ENCODE peak calls at places on chromosomes 6 and 20, in eight cellular contexts. H is GM06990; S is hepatocyte; Y is AG10803; K is fibroblast of pulmonary artery; R is NB4; X is psoas muscle; V is CD8-positive, alpha-beta T cell. L is an unnamed sample.

GRCh38 chr6:89679215-89680120 is 40.9 kb upstream of the LYRM2 start:
- DNase-seq in H (no peak), S (no peak), Y (no peak), K (no peak), R (no peak), X (no peak), V (no peak), L (no peak)

GRCh38 chr6:98764378-98764911 is 69.9 kb upstream of the POU3F2 start:
- DNase-seq in H (no peak), S (no peak), Y (no peak), K (peak), R (no peak), X (no peak), V (no peak), L (no peak)

GRCh38 chr20:41482647-41483552 is 116.3 kb upstream of the EMILIN3 start:
- DNase-seq in H (no peak), S (no peak), Y (peak), K (peak), R (no peak), X (no peak), V (no peak), L (no peak)

GRCh38 chr6:80641591-80641990 is 535.1 kb downstream of the BCKDHB start:
- DNase-seq in H (no peak), S (no peak), Y (peak), K (peak), R (no peak), X (no peak), V (no peak), L (no peak)

GRCh38 chr6:117520603-117521002 is 38.1 kb downstream of the DCBLD1 start:
- DNase-seq in H (no peak), S (no peak), Y (no peak), K (no peak), R (no peak), X (no peak), V (no peak), L (no peak)

GRCh38 chr6:55943329-55943728 is 67.9 kb upstream of the BMP5 start:
- DNase-seq in H (no peak), S (no peak), Y (peak), K (peak), R (no peak), X (no peak), V (no peak), L (no peak)

GRCh38 chr6:93453956-93454355 is 34.6 kb upstream of the EPHA7 start:
- DNase-seq in H (no peak), S (no peak), Y (no peak), K (no peak), R (no peak), X (no peak), V (no peak), L (peak)

GRCh38 chr6:834879-835278 is 141.9 kb upstream of the EXOC2 start:
- DNase-seq in H (no peak), S (no peak), Y (peak), K (no peak), R (no peak), X (no peak), V (no peak), L (no peak)

GRCh38 chr20:6735913-6736845 is 31.3 kb upstream of the BMP2 start:
- DNase-seq in H (no peak), S (peak), Y (no peak), K (peak), R (no peak), X (no peak), V (no peak), L (no peak)

GRCh38 chr20:40689100-40689942 is at the start of gene MAFB:
- DNase-seq in H (peak), S (peak), Y (peak), K (peak), R (peak), X (peak), V (no peak), L (no peak)

GRCh38 chr6:30071081-30071818 is 4.3 kb downstream of the PPP1R11 start:
- DNase-seq in H (no peak), S (peak), Y (peak), K (peak), R (no peak), X (peak), V (no peak), L (no peak)

GRCh38 chr6:38997128-38997761 is 51.3 kb upstream of the GLP1R start:
- DNase-seq in H (no peak), S (peak), Y (peak), K (peak), R (peak), X (no peak), V (peak), L (no peak)

GRCh38 chr6:87093199-87093598 is 1.7 kb downstream of the CGA start:
- DNase-seq in H (no peak), S (no peak), Y (no peak), K (no peak), R (no peak), X (no peak), V (no peak), L (no peak)

GRCh38 chr20:10609276-10609675 is 64.5 kb downstream of the JAG1 start:
- DNase-seq in H (no peak), S (no peak), Y (peak), K (peak), R (no peak), X (peak), V (no peak), L (no peak)

GRCh38 chr20:36629719-36630340 is 16.2 kb downstream of the SLA2 start:
- DNase-seq in H (peak), S (no peak), Y (no peak), K (no peak), R (peak), X (no peak), V (peak), L (no peak)

GRCh38 chr6:26470643-26471042 is 12.9 kb downstream of the BTN2A1 start:
- DNase-seq in H (no peak), S (no peak), Y (no peak), K (no peak), R (no peak), X (no peak), V (no peak), L (no peak)

GRCh38 chr6:140956567-140957306 is 1176.0 kb upstream of the GJE1 start:
- DNase-seq in H (no peak), S (no peak), Y (peak), K (peak), R (no peak), X (no peak), V (no peak), L (no peak)

GRCh38 chr6:158854214-158855101 is 35.3 kb upstream of the EZR start:
- DNase-seq in H (no peak), S (peak), Y (peak), K (peak), R (peak), X (no peak), V (peak), L (no peak)

GRCh38 chr20:50652702-50653294 is 38.5 kb downstream of the RIPOR3 start:
- DNase-seq in H (no peak), S (no peak), Y (no peak), K (no peak), R (peak), X (no peak), V (no peak), L (peak)

GRCh38 chr20:64150756-64151633 is 13.3 kb upstream of the MYT1 start:
- DNase-seq in H (no peak), S (no peak), Y (no peak), K (no peak), R (no peak), X (no peak), V (no peak), L (no peak)

GRCh38 chr6:122753688-122754056 is 25.8 kb upstream of the FABP7 start:
- DNase-seq in H (no peak), S (no peak), Y (peak), K (no peak), R (no peak), X (no peak), V (no peak), L (no peak)

GRCh38 chr20:11000416-11000815 is 326.6 kb upstream of the JAG1 start:
- DNase-seq in H (no peak), S (no peak), Y (no peak), K (no peak), R (no peak), X (no peak), V (no peak), L (no peak)

GRCh38 chr20:61923371-61924166 is 142.1 kb downstream of the TAF4 start:
- DNase-seq in H (no peak), S (no peak), Y (no peak), K (no peak), R (no peak), X (no peak), V (no peak), L (no peak)

GRCh38 chr6:70215460-70215859 is 87.4 kb downstream of the COL9A1 start:
- DNase-seq in H (no peak), S (no peak), Y (no peak), K (no peak), R (no peak), X (no peak), V (no peak), L (no peak)

GRCh38 chr20:15763344-15763743 is 809.9 kb downstream of the KIF16B start:
- DNase-seq in H (no peak), S (no peak), Y (no peak), K (no peak), R (no peak), X (no peak), V (no peak), L (no peak)

GRCh38 chr6:112085666-112086065 is 1.6 kb downstream of the TUBE1 start:
- DNase-seq in H (no peak), S (no peak), Y (no peak), K (no peak), R (no peak), X (no peak), V (no peak), L (no peak)

GRCh38 chr20:45339084-45339483 is 9.1 kb downstream of the SDC4 start:
- DNase-seq in H (no peak), S (peak), Y (no peak), K (no peak), R (no peak), X (no peak), V (no peak), L (no peak)

GRCh38 chr6:158039571-158040050 is 57.9 kb downstream of the SYNJ2 start:
- DNase-seq in H (no peak), S (no peak), Y (no peak), K (no peak), R (peak), X (peak), V (no peak), L (no peak)

GRCh38 chr6:138959521-138959920 is 28.5 kb downstream of the REPS1 start:
- DNase-seq in H (no peak), S (no peak), Y (no peak), K (peak), R (no peak), X (no peak), V (no peak), L (no peak)

GRCh38 chr6:39517763-39518162 is 195.3 kb upstream of the KCNK16 start:
- DNase-seq in H (no peak), S (no peak), Y (peak), K (peak), R (no peak), X (no peak), V (no peak), L (no peak)

GRCh38 chr6:53735896-53736295 is 58.9 kb upstream of the LRRC1 start:
- DNase-seq in H (no peak), S (no peak), Y (no peak), K (no peak), R (no peak), X (no peak), V (peak), L (no peak)

GRCh38 chr6:13559251-13559650 is 15.2 kb upstream of the SIRT5 start:
- DNase-seq in H (no peak), S (no peak), Y (no peak), K (no peak), R (no peak), X (no peak), V (no peak), L (no peak)

GRCh38 chr6:2877057-2877882 is 25.8 kb downstream of the SERPINB9 start:
- DNase-seq in H (no peak), S (peak), Y (peak), K (peak), R (no peak), X (no peak), V (no peak), L (no peak)

GRCh38 chr20:15889073-15889923 is 684.0 kb downstream of the KIF16B start:
- DNase-seq in H (no peak), S (peak), Y (no peak), K (no peak), R (no peak), X (no peak), V (no peak), L (no peak)

GRCh38 chr6:163417595-163417994 is 3.1 kb downstream of the QKI start:
- DNase-seq in H (no peak), S (no peak), Y (no peak), K (no peak), R (peak), X (no peak), V (no peak), L (no peak)
- H3K4me3 ChIP-seq in H (peak), S (peak), Y (peak), K (peak), R (peak), X (peak), V (no peak), L (peak)

DNA sequence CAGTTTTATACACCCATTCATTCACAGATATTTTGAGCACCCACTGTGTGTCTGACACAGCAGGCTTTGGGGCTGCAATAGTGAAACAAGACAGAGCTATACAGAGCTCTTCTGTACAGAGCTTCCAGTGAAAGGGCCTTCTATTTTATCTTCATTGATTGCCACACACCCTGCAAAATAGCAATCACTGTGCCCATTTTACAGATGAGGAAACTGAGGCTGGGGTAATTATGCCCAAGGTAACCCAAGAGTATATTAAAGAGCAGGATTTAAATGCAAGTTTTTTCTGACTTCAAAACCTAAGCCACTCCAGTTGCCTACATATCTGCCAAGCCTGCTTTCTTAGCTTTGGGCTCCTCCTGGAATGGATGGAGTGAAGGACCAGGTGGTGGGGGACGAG is 4.5 kb downstream of the BPI start:
- DNase-seq in H (no peak), S (no peak), Y (no peak), K (no peak), R (no peak), X (no peak), V (no peak), L (no peak)
- TF ChIP-seq CTCF in H (no peak), S (no peak), Y (no peak), K (no peak), R (no peak), X (no peak), V (no peak), L (no peak)

DNA sequence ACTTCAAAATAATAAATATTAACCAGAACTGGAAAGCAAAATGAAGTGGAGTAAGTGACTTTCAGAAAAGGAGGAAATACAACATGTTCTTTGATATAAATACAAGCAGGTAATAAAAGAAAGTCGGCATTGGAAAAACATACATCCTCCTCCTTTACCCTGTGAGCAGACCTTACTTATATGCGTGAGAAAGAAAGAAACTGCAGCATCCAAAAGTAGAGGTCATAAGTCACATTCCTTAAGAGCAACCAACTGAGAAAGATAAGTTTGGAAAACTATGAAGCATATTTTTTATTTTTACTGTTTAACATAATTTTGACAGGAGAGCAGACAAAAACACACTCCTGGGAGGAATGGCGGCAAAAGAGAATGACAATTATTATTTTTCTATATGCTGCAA is 155.5 kb downstream of the HACE1 start:
- DNase-seq in H (no peak), S (no peak), Y (no peak), K (peak), R (no peak), X (no peak), V (no peak), L (no peak)
- H3K4me3 ChIP-seq in H (no peak), S (no peak), Y (no peak), K (no peak), R (no peak), X (no peak), V (no peak), L (no peak)

GRCh38 chr20:51801220-51801991 is 915 bp downstream of the SALL4 start:
- DNase-seq in H (no peak), S (peak), Y (no peak), K (no peak), R (no peak), X (no peak), V (no peak), L (no peak)
- TF ChIP-seq CTCF in H (no peak), S (peak), Y (peak), K (peak), R (no peak), X (no peak), V (no peak), L (no peak)

DNA sequence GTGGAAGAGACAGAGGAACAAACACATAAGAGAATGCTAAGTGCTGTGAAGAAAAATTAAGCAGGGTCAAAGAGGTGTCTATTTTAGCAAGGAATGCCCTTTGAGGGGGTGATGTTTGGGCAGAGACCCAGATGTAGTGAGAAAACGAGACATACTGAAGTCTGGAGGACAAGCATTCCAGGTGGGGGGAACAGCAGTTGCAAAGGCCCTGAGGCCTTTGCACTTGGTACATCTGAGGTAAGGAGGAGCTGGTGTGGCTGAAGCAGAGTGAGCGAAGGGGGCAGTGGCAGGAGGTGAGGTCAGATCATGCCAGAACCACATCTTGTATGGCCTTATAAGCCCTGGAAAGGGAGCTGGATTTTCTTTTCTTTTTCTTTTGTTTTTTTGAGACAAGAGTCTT is 6.2 kb upstream of the GDF5 start:
- DNase-seq in H (no peak), S (no peak), Y (no peak), K (no peak), R (no peak), X (no peak), V (no peak), L (no peak)
- H3K4me3 ChIP-seq in H (no peak), S (no peak), Y (no peak), K (no peak), R (no peak), X (no peak), V (no peak), L (no peak)

GRCh38 chr6:169963581-169964297 is 212.3 kb downstream of the ERMARD start:
- DNase-seq in H (no peak), S (no peak), Y (no peak), K (no peak), R (no peak), X (no peak), V (peak), L (no peak)

GRCh38 chr6:169962604-169963469 is 211.4 kb downstream of the ERMARD start:
- DNase-seq in H (no peak), S (no peak), Y (no peak), K (no peak), R (no peak), X (no peak), V (peak), L (no peak)

GRCh38 chr6:169960531-169960890 is 209.1 kb downstream of the ERMARD start:
- DNase-seq in H (no peak), S (no peak), Y (no peak), K (no peak), R (no peak), X (no peak), V (no peak), L (no peak)

GRCh38 chr6:169960891-169961611 is 209.6 kb downstream of the ERMARD start:
- DNase-seq in H (no peak), S (no peak), Y (no peak), K (no peak), R (peak), X (no peak), V (no peak), L (no peak)

DNA sequence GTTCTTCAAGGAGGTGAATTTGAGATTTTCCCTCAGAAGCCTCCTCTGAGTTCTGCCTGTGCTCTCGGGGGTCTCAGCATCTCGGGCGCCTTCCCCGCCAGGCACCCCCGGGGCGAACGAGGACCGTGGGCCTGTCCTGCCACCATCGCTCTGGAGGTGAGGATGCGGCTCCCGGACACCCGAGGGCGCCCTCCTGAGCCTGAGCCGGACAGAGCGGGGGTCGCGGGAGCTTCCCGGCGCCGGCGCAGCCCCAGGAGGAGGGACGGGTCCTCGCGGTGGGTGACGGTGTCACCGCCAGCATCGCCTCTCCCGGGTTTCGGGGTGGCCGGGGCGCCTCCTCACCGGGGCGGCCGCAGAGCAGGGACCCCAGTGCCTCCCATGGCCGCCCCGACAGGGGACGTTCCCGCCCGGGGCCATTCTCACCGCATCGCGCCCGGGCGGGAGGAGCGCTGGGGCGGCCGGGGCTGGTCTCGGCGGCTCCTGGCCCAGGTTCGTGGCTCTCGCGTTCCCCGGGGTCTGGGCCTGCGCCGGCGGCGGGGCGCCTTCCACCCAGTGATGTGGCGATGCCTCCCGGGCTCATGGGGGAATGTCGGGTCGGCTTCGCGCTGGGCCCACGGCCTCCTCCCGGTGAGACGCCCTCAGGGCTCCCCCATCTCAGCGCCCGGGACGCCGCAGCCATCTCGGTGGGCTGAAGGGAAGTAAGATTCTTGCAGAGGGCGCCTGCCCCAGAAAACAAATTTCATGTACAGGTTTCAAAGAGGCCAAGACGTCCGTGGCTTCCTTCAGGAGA is 210.5 kb downstream of the ERMARD start:
- DNase-seq in H (no peak), S (peak), Y (no peak), K (no peak), R (no peak), X (no peak), V (peak), L (no peak)
- TF ChIP-seq CTCF in H (no peak), S (peak), Y (no peak), K (no peak), R (no peak), X (peak), V (peak), L (peak)

GRCh38 chr20:24469116-24470030 is at the start of gene SYNDIG1:
- DNase-seq in H (no peak), S (peak), Y (peak), K (no peak), R (no peak), X (no peak), V (no peak), L (no peak)

GRCh38 chr20:24468401-24469115 is 871 bp upstream of the SYNDIG1 start:
- DNase-seq in H (no peak), S (no peak), Y (no peak), K (no peak), R (no peak), X (no peak), V (no peak), L (no peak)

GRCh38 chr20:24470031-24470781 is 777 bp downstream of the SYNDIG1 start:
- DNase-seq in H (no peak), S (peak), Y (no peak), K (no peak), R (no peak), X (no peak), V (no peak), L (no peak)

GRCh38 chr20:24472426-24472825 is 3.0 kb downstream of the SYNDIG1 start:
- DNase-seq in H (no peak), S (no peak), Y (no peak), K (no peak), R (no peak), X (no peak), V (no peak), L (no peak)

GRCh38 chr20:24470782-24471582 is 1.6 kb downstream of the SYNDIG1 start:
- DNase-seq in H (no peak), S (no peak), Y (no peak), K (no peak), R (no peak), X (no peak), V (no peak), L (no peak)
- H3K4me3 ChIP-seq in H (no peak), S (peak), Y (peak), K (no peak), R (no peak), X (peak), V (no peak), L (no peak)